ENCODE peak calls at places on chromosomes 12 and 14, in five cellular contexts. One of them, this sample, is unnamed.

GRCh38 chr12:12466157-12466556 is 96.5 kb downstream of the DUSP16 start:
- DNase-seq in NB4: peak
- DNase-seq in IMR-90: no peak
- DNase-seq in K562: no peak
- DNase-seq in Peyer's patch: peak
- DNase-seq in this sample: no peak

GRCh38 chr12:18183141-18183540 is 78.2 kb upstream of the PIK3C2G start:
- DNase-seq in NB4: no peak
- DNase-seq in IMR-90: no peak
- DNase-seq in K562: no peak
- DNase-seq in Peyer's patch: no peak
- DNase-seq in this sample: no peak

GRCh38 chr12:15265868-15266267 is 44.7 kb upstream of the RERG start:
- DNase-seq in NB4: no peak
- DNase-seq in IMR-90: no peak
- DNase-seq in K562: no peak
- DNase-seq in Peyer's patch: no peak
- DNase-seq in this sample: no peak

GRCh38 chr12:78562358-78563205 is 302.0 kb upstream of the SYT1 start:
- DNase-seq in NB4: peak
- DNase-seq in IMR-90: peak
- DNase-seq in K562: no peak
- DNase-seq in Peyer's patch: no peak
- DNase-seq in this sample: no peak

GRCh38 chr12:13841358-13841757 is 140.0 kb downstream of the GRIN2B start:
- DNase-seq in NB4: no peak
- DNase-seq in IMR-90: no peak
- DNase-seq in K562: no peak
- DNase-seq in Peyer's patch: no peak
- DNase-seq in this sample: no peak

GRCh38 chr14:61671086-61671485 is 24.2 kb upstream of the HIF1A start:
- DNase-seq in NB4: no peak
- DNase-seq in IMR-90: no peak
- DNase-seq in K562: no peak
- DNase-seq in Peyer's patch: no peak
- DNase-seq in this sample: no peak

GRCh38 chr12:24307716-24308335 is 358.4 kb upstream of the SOX5 start:
- DNase-seq in NB4: peak
- DNase-seq in IMR-90: no peak
- DNase-seq in K562: no peak
- DNase-seq in Peyer's patch: no peak
- DNase-seq in this sample: no peak

GRCh38 chr12:72368719-72369505 is 96.7 kb downstream of the TRHDE start:
- DNase-seq in NB4: no peak
- DNase-seq in IMR-90: peak
- DNase-seq in K562: no peak
- DNase-seq in Peyer's patch: no peak
- DNase-seq in this sample: no peak

GRCh38 chr14:102980409-102980810 is 57.9 kb downstream of the AMN start:
- DNase-seq in NB4: no peak
- DNase-seq in IMR-90: no peak
- DNase-seq in K562: no peak
- DNase-seq in Peyer's patch: no peak
- DNase-seq in this sample: no peak

GRCh38 chr14:99475179-99475578 is 5.5 kb downstream of the SETD3 start:
- DNase-seq in NB4: no peak
- DNase-seq in IMR-90: no peak
- DNase-seq in K562: peak
- DNase-seq in Peyer's patch: no peak
- DNase-seq in this sample: no peak
- TF ChIP-seq CTCF in NB4: no peak
- TF ChIP-seq CTCF in IMR-90: no peak
- TF ChIP-seq CTCF in K562: peak
- TF ChIP-seq CTCF in Peyer's patch: no peak
- TF ChIP-seq CTCF in this sample: no peak

GRCh38 chr14:87992720-87993484 is at the start of gene GALC:
- DNase-seq in NB4: peak
- DNase-seq in IMR-90: peak
- DNase-seq in K562: peak
- DNase-seq in Peyer's patch: peak
- DNase-seq in this sample: peak
- TF ChIP-seq POLR2A in NB4: no peak
- TF ChIP-seq POLR2A in IMR-90: no peak
- TF ChIP-seq POLR2A in K562: peak
- TF ChIP-seq POLR2A in Peyer's patch: peak
- TF ChIP-seq POLR2A in this sample: peak

GRCh38 chr12:49293056-49293956 is 1.6 kb upstream of the PRPH start:
- DNase-seq in NB4: no peak
- DNase-seq in IMR-90: no peak
- DNase-seq in K562: no peak
- DNase-seq in Peyer's patch: peak
- DNase-seq in this sample: peak
- H3K4me3 ChIP-seq in NB4: no peak
- H3K4me3 ChIP-seq in IMR-90: no peak
- H3K4me3 ChIP-seq in K562: no peak
- H3K4me3 ChIP-seq in Peyer's patch: no peak
- H3K4me3 ChIP-seq in this sample: no peak

GRCh38 chr14:54001189-54001878 is 44.7 kb upstream of the BMP4 start:
- DNase-seq in NB4: no peak
- DNase-seq in IMR-90: no peak
- DNase-seq in K562: no peak
- DNase-seq in Peyer's patch: no peak
- DNase-seq in this sample: no peak
- TF ChIP-seq CTCF in NB4: no peak
- TF ChIP-seq CTCF in IMR-90: no peak
- TF ChIP-seq CTCF in K562: no peak
- TF ChIP-seq CTCF in Peyer's patch: no peak
- TF ChIP-seq CTCF in this sample: no peak

GRCh38 chr12:30927210-30927576 is 645 bp downstream of the TSPAN11 start:
- DNase-seq in NB4: no peak
- DNase-seq in IMR-90: no peak
- DNase-seq in K562: no peak
- DNase-seq in Peyer's patch: no peak
- DNase-seq in this sample: no peak
- TF ChIP-seq POLR2A in NB4: no peak
- TF ChIP-seq POLR2A in IMR-90: no peak
- TF ChIP-seq POLR2A in K562: no peak
- TF ChIP-seq POLR2A in Peyer's patch: no peak
- TF ChIP-seq POLR2A in this sample: no peak

This sample was measured in ovary.